ENCODE peak calls at places on chromosomes 3 and 15, in ten cellular contexts. F, W, X, M, I, D, Z, Q, T and H are unnamed samples.

GRCh38 chr15:67784057-67784781 is 41.1 kb upstream of the SKOR1 start:
- DNase-seq in M (peak), X (no peak), Q (peak), W (no peak), D (no peak), T (peak), F (no peak), I (no peak), Z (no peak), H (no peak)

GRCh38 chr15:77580991-77581682 is 51.6 kb downstream of the LINGO1 start:
- DNase-seq in I (no peak), Z (no peak), F (no peak), W (no peak), D (no peak), Q (no peak), T (no peak), M (no peak), X (peak), H (no peak)

GRCh38 chr3:33557829-33558228 is 117.6 kb upstream of the UBP1 start:
- DNase-seq in I (no peak), F (no peak), T (no peak), M (no peak), X (no peak), Z (no peak), Q (no peak), D (no peak), W (no peak), H (no peak)

GRCh38 chr15:68315495-68316007 is 38.0 kb downstream of the FEM1B start:
- DNase-seq in T (no peak), Z (no peak), F (peak), Q (no peak), W (no peak), D (peak), M (no peak), X (no peak), I (no peak), H (peak)

GRCh38 chr3:15151166-15151565 is 52.2 kb upstream of the RBSN start:
- DNase-seq in T (no peak), F (no peak), X (no peak), Z (no peak), W (no peak), D (no peak), I (no peak), M (no peak), Q (no peak), H (no peak)

GRCh38 chr15:29925227-29926082 is 103.2 kb upstream of the TJP1 start:
- DNase-seq in M (no peak), Q (peak), I (peak), D (peak), T (peak), X (peak), W (peak), Z (peak), F (peak), H (peak)

GRCh38 chr3:193452338-193452737 is 73.8 kb upstream of the ATP13A5 start:
- DNase-seq in W (no peak), Z (peak), X (no peak), T (no peak), D (peak), M (no peak), F (no peak), I (no peak), Q (no peak), H (no peak)

GRCh38 chr3:173584834-173585831 is 187.6 kb downstream of the NLGN1 start:
- DNase-seq in F (peak), Q (peak), Z (peak), M (no peak), W (peak), I (no peak), D (peak), X (peak), T (no peak), H (peak)

GRCh38 chr15:93110502-93111040 is 21.6 kb upstream of the RGMA start:
- DNase-seq in F (no peak), M (no peak), T (no peak), W (no peak), Q (no peak), X (no peak), Z (no peak), I (no peak), D (no peak), H (no peak)

GRCh38 chr3:12884104-12884742 is 42.9 kb upstream of the RPL32 start:
- DNase-seq in Z (no peak), F (peak), Q (peak), X (peak), T (no peak), W (peak), M (no peak), I (peak), D (no peak), H (peak)

GRCh38 chr3:138082085-138082991 is 33.1 kb downstream of the DZIP1L start:
- DNase-seq in Z (no peak), M (peak), I (peak), W (no peak), X (peak), D (peak), T (peak), Q (no peak), F (peak), H (peak)

GRCh38 chr3:178245385-178245778 is 290.9 kb upstream of the KCNMB2 start:
- DNase-seq in D (peak), X (no peak), M (no peak), I (peak), Z (no peak), T (no peak), F (peak), W (no peak), Q (no peak), H (no peak)

GRCh38 chr3:125146601-125147490 is 65.7 kb downstream of the SLC12A8 start:
- DNase-seq in Z (no peak), I (no peak), M (no peak), Q (no peak), F (no peak), W (no peak), X (no peak), T (no peak), D (no peak), H (no peak)

GRCh38 chr3:172070269-172070668 is 30.9 kb downstream of the FNDC3B start:
- DNase-seq in F (no peak), M (no peak), X (no peak), T (no peak), I (no peak), D (peak), Q (no peak), Z (no peak), W (no peak), H (no peak)

GRCh38 chr3:24683511-24684384 is 189.1 kb upstream of the THRB start:
- DNase-seq in T (no peak), Q (peak), I (peak), D (peak), Z (peak), X (peak), M (no peak), F (peak), W (no peak), H (peak)

GRCh38 chr3:126607214-126607908 is 47.6 kb downstream of the TXNRD3 start:
- DNase-seq in W (no peak), Q (no peak), I (peak), F (peak), Z (no peak), M (no peak), X (peak), D (peak), T (peak), H (no peak)

GRCh38 chr3:98800401-98800800 is 37.3 kb downstream of the ST3GAL6 start:
- DNase-seq in Q (no peak), M (no peak), T (no peak), Z (no peak), I (no peak), D (no peak), W (no peak), X (no peak), F (no peak), H (no peak)

GRCh38 chr3:20037255-20037996 is 2.8 kb upstream of the KAT2B start:
- DNase-seq in F (no peak), M (no peak), W (no peak), T (no peak), X (no peak), I (no peak), Q (no peak), D (no peak), Z (no peak), H (no peak)

GRCh38 chr3:125017406-125017805 is 38.4 kb downstream of the HEG1 start:
- DNase-seq in X (peak), D (no peak), T (no peak), F (no peak), Z (no peak), I (no peak), Q (no peak), W (no peak), M (no peak), H (no peak)

DNA sequence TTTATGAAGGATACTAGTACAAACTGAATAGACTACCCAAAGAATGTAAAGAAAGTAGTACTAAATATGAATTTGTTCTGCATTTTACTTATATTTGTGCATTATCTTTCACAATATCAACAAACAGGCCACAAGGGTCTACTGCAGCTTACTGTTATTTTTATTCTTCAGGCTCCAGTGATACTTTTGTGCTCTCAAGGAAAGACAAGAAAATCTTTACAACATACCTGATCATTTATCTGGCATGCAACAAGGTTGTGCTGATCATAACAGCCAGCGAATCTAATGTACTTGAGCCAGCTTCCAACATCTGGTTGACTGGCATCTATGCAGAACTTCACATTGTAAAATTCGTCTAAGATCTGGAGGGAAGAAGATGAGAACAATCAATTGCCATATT is 520.0 kb downstream of the MECOM start:
- DNase-seq in W (no peak), T (no peak), D (no peak), Q (no peak), Z (no peak), I (no peak), X (no peak), F (no peak), M (no peak), H (no peak)
- H3K4me3 ChIP-seq in W (peak), T (no peak), D (no peak), Q (no peak), Z (no peak), I (no peak), X (no peak), F (no peak), M (peak), H (peak)

DNA sequence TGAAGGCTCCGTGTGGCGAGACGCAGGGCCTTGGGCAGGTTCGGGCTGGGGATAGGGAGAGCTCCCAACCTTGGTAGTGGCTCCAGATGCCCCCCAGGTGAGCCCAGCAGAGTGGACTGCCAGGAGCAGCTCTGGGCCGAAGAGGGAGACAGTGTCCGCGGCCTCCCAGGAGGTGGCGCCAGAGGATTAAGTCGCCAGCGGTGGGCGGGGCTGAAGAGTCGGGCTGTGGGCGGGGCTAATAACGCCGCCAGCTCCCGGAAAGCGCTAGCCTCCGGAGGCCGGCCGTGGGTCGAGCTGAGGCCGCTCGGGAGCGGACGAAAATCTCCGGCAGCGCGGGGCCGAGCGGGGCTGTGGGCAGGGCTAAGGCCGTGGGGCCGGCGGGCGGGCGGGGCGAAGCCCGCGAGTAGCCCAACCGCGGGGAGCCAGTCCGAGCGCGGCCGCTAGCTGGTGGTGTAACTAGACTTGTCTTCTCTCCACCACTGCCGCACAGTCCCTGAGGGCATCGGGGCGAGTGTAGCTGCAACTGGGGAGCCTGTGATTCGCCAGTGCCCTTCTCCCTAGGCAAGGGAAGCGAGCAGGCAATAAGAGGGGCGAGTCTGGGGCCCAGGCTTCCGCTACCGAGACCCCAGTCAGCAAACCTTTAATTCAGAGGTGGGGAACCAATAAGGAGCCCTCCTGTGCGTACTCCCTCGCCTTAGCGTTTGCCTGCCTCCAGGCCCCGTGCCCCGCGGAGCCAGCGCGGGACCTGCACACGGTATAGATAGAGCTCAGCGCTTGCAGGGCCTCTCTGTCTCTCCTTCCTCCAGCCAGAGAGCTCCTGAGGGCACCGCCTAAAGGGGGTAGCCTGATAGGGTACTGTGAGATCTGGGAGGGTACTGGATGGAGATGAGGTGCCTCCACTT is 14.4 kb upstream of the BSN start:
- DNase-seq in W (peak), T (peak), I (peak), X (peak), Z (peak), F (peak), D (peak), M (peak), Q (peak), H (peak)
- TF ChIP-seq CTCF in W (peak), T (peak), I (peak), X (peak), Z (peak), F (peak), D (peak), M (peak), Q (peak), H (peak)

GRCh38 chr3:133593243-133593642 is 19.8 kb downstream of the CDV3 start:
- DNase-seq in Q (no peak), D (no peak), M (no peak), T (no peak), I (no peak), W (no peak), F (no peak), Z (no peak), X (no peak), H (no peak)
- H3K4me3 ChIP-seq in Q (no peak), D (no peak), M (no peak), T (no peak), I (no peak), W (no peak), F (no peak), Z (no peak), X (no peak), H (no peak)

GRCh38 chr3:61569856-61570255 is 8.5 kb downstream of the PTPRG start:
- DNase-seq in T (no peak), I (no peak), F (no peak), Q (no peak), Z (no peak), X (no peak), M (no peak), D (no peak), W (no peak), H (no peak)
- TF ChIP-seq CTCF in T (no peak), I (no peak), F (no peak), Q (no peak), Z (no peak), X (no peak), M (no peak), D (no peak), W (no peak), H (no peak)